ENCODE peak calls at places on chromosome 7, in seven cellular contexts. J, W, M, S, D, H and R are unnamed samples.

GRCh38 chr7:2870471-2870941 is 26.4 kb upstream of the GNA12 start:
- DNase-seq in S (peak; percentile 78), J (no peak), D (no peak), W (peak; percentile 31), M (peak; percentile 94), H (peak; percentile 28), R (peak; percentile 77)

GRCh38 chr7:142412551-142413193 is 154.8 kb upstream of the PRSS58 start:
- DNase-seq in M (no peak), J (no peak), H (no peak), D (peak; percentile 30), S (no peak), W (peak; percentile 74), R (peak; percentile 54)

GRCh38 chr7:74082770-74083116 is 861 bp upstream of the LIMK1 start:
- DNase-seq in H (no peak), J (no peak), W (no peak), S (no peak), D (no peak), M (no peak), R (no peak)

GRCh38 chr7:33487998-33488682 is 358.8 kb downstream of the BBS9 start:
- DNase-seq in D (no peak), W (no peak), H (no peak), M (no peak), J (no peak), S (no peak), R (no peak)

GRCh38 chr7:31814187-31814586 is 127.2 kb downstream of the PPP1R17 start:
- DNase-seq in S (no peak), D (no peak), M (no peak), J (no peak), W (peak; percentile 10), H (no peak), R (peak; percentile 25)

GRCh38 chr7:112059675-112060074 is 146.5 kb downstream of the DOCK4 start:
- DNase-seq in M (no peak), W (no peak), J (no peak), S (no peak), H (no peak), D (no peak), R (no peak)

GRCh38 chr7:3399858-3400257 is 98.8 kb downstream of the SDK1 start:
- DNase-seq in M (no peak), J (no peak), S (no peak), D (no peak), H (no peak), W (peak; percentile 85), R (peak; percentile 50)

GRCh38 chr7:74343281-74344127 is 54.3 kb downstream of the CLIP2 start:
- DNase-seq in S (no peak), M (no peak), W (no peak), J (no peak), H (no peak), D (peak; percentile 27), R (peak; percentile 87)

GRCh38 chr7:141708053-141708452 is at the start of gene WEE2:
- DNase-seq in J (no peak), D (no peak), H (no peak), M (no peak), W (no peak), S (no peak), R (no peak)

GRCh38 chr7:30850426-30850825 is 61.2 kb upstream of the AQP1 start:
- DNase-seq in W (no peak), M (no peak), J (no peak), H (no peak), D (no peak), S (no peak), R (no peak)

GRCh38 chr7:158777793-158778192 is 51.5 kb downstream of the ESYT2 start:
- DNase-seq in S (no peak), M (no peak), D (no peak), W (no peak), H (no peak), J (no peak), R (no peak)

GRCh38 chr7:100893910-100894763 is 1.6 kb downstream of the ACHE start:
- DNase-seq in M (no peak), W (peak; percentile 51), H (no peak), S (no peak), J (no peak), D (no peak), R (no peak)

GRCh38 chr7:4862156-4862555 is 326 bp upstream of the PAPOLB start:
- DNase-seq in M (no peak), S (no peak), H (no peak), W (no peak), D (no peak), J (no peak), R (no peak)

GRCh38 chr7:129788993-129789392 is 163.8 kb downstream of the UBE2H start:
- DNase-seq in H (no peak), J (no peak), S (no peak), W (no peak), M (no peak), D (no peak), R (no peak)

GRCh38 chr7:66758964-66759628 is 18.6 kb downstream of the RABGEF1 start:
- DNase-seq in D (no peak), H (no peak), M (no peak), S (no peak), W (no peak), J (no peak), R (peak; percentile 65)

GRCh38 chr7:141349804-141350203 is 201.4 kb upstream of the AGK start:
- DNase-seq in W (no peak), J (no peak), M (no peak), D (no peak), H (no peak), S (no peak), R (no peak)

GRCh38 chr7:40324889-40325288 is 190.1 kb downstream of the SUGCT start:
- DNase-seq in D (no peak), J (no peak), H (no peak), S (no peak), M (no peak), W (no peak), R (peak; percentile 37)

GRCh38 chr7:91632948-91633519 is 247.5 kb downstream of the MTERF1 start:
- DNase-seq in J (no peak), D (no peak), H (no peak), S (no peak), M (no peak), W (peak; percentile 69), R (no peak)

GRCh38 chr7:99625961-99626360 is 9.2 kb downstream of the ZSCAN25 start:
- DNase-seq in S (no peak), D (no peak), M (peak; percentile 57), J (no peak), H (no peak), W (no peak), R (no peak)

GRCh38 chr7:69605070-69605469 is 6.8 kb downstream of the AUTS2 start:
- DNase-seq in J (no peak), S (no peak), M (no peak), H (no peak), W (no peak), D (no peak), R (no peak)

GRCh38 chr7:138773817-138774216 is 24.0 kb upstream of the TMEM213 start:
- DNase-seq in H (no peak), D (no peak), M (no peak), S (peak; percentile 51), J (no peak), W (peak; percentile 15), R (no peak)

GRCh38 chr7:114302858-114303257 is 111.8 kb upstream of the FOXP2 start:
- DNase-seq in M (no peak), D (no peak), W (no peak), H (no peak), S (no peak), J (no peak), R (no peak)

GRCh38 chr7:10237306-10237705 is 736.4 kb upstream of the PHF14 start:
- DNase-seq in W (no peak), S (no peak), M (no peak), H (no peak), D (no peak), J (no peak), R (peak; percentile 13)

GRCh38 chr7:47601119-47601880 is 19.4 kb upstream of the TNS3 start:
- DNase-seq in S (no peak), W (no peak), M (no peak), D (no peak), J (no peak), H (no peak), R (peak; percentile 75)

GRCh38 chr7:20870977-20871376 is 84.3 kb upstream of the SP8 start:
- DNase-seq in H (no peak), D (no peak), W (no peak), M (no peak), J (no peak), S (no peak), R (no peak)

GRCh38 chr7:122137291-122138077 is 6.6 kb downstream of the AASS start:
- DNase-seq in M (no peak), D (no peak), J (no peak), H (no peak), S (no peak), W (no peak), R (peak; percentile 55)
- H3K4me3 ChIP-seq in M (peak overlapping the region; percentile 25), D (peak overlapping the region; percentile 45), J (peak overlapping the region; percentile 60), H (peak overlapping the region; percentile 37), S (peak overlapping the region; percentile 43), W (no peak overlapping the region), R (no peak overlapping the region)

GRCh38 chr7:8700076-8700624 is 266.7 kb downstream of the NXPH1 start:
- DNase-seq in J (no peak), M (no peak), S (no peak), D (no peak), H (no peak), W (no peak), R (no peak)

GRCh38 chr7:8702807-8703206 is 269.4 kb downstream of the NXPH1 start:
- DNase-seq in J (no peak), M (no peak), S (no peak), H (no peak), D (no peak), W (peak; percentile 17), R (no peak)
- TF ChIP-seq CTCF in J (no peak), M (no peak), S (no peak), H (no peak), D (peak; percentile 12), W (peak; percentile 43), R (no peak)

GRCh38 chr7:151742713-151743480 is 134.0 kb downstream of the PRKAG2 start:
- DNase-seq in S (no peak), D (no peak), H (no peak), J (no peak), M (no peak), W (peak; percentile 68), R (no peak)
- H3K4me3 ChIP-seq in S (no peak overlapping the region), D (peak overlapping the region; percentile 27), H (no peak overlapping the region), J (no peak overlapping the region), M (no peak overlapping the region), W (no peak overlapping the region), R (no peak overlapping the region)

DNA sequence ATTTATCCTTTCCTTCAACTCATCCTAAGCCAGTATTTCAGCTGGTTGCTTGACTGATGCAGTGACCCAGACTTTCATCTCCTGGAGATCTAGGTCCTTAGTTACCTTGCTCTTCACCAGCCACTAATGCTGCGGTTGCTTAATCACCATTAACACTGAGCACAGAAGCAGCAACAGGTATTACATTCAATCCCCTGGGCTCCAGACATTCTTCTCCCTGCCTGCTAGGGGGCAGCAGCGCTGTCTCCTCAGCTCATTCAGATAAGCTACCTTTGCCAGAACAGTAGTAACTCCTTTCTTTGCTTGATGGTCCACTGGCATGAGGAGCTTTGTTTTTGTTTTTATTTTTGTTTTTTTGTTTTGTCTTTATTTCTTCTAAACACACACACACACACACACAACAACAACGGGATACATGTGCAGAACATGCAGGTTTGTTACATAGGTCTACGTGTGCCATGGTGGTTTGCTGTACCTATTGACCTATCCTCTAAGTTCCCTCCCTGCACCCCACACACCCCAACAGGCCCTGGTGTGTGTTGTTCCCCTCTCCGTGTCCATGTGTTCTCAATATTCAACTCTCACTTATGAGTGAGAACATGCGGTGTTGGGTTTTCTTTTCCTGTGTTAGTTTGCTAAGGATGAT is 1043.2 kb upstream of the C7orf33 start:
- DNase-seq in M (no peak), W (peak; percentile 64), S (peak; percentile 65), J (no peak), D (no peak), H (no peak), R (peak; percentile 33)
- TF ChIP-seq CTCF in M (no peak), W (peak; percentile 68), S (peak; percentile 47), J (no peak), D (peak; percentile 50), H (no peak), R (peak; percentile 75)